ENCODE peak calls at places on chromosome 5, in nine cellular contexts. One of them, this sample, is unnamed.

GRCh38 chr5:171342362-171343111 is 33.5 kb downstream of the TLX3 start:
- ATAC-seq in activated CD4-positive, alpha-beta T cell treated with anti-CD3 and anti-CD28 coated beads for 36 hours: peak; percentile 72
- ATAC-seq in T-helper 17 cell: peak; percentile 70
- ATAC-seq in gastroesophageal sphincter: no peak
- ATAC-seq in left lung: peak; percentile 91
- ATAC-seq in left cardiac atrium: peak; percentile 50
- ATAC-seq in mucosa of descending colon: peak; percentile 66
- ATAC-seq in stimulated activated naive CD8-positive, alpha-beta T cell treated with anti-CD3 and anti-CD28 coated beads, Interleukin-15, amount 100 ng/mL, for 72 hours: peak; percentile 80
- ATAC-seq in activated T-cell treated with anti-CD3 and anti-CD28 coated beads, Interleukin-2, amount 50 U/mL, for 4 hours: peak; percentile 66
- ATAC-seq in this sample: peak; percentile 99

GRCh38 chr5:10913846-10914245 is 152.8 kb upstream of the DAP start:
- ATAC-seq in gastroesophageal sphincter: no peak
- ATAC-seq in stimulated activated naive CD8-positive, alpha-beta T cell treated with anti-CD3 and anti-CD28 coated beads, Interleukin-15, amount 100 ng/mL, for 72 hours: peak; percentile 28
- ATAC-seq in activated T-cell treated with anti-CD3 and anti-CD28 coated beads, Interleukin-2, amount 50 U/mL, for 4 hours: no peak
- ATAC-seq in left lung: peak; percentile 61
- ATAC-seq in mucosa of descending colon: peak; percentile 46
- ATAC-seq in left cardiac atrium: no peak
- ATAC-seq in activated CD4-positive, alpha-beta T cell treated with anti-CD3 and anti-CD28 coated beads for 36 hours: peak; percentile 42
- ATAC-seq in T-helper 17 cell: no peak
- ATAC-seq in this sample: no peak

GRCh38 chr5:38540348-38540747 is 16.1 kb downstream of the LIFR start:
- ATAC-seq in activated T-cell treated with anti-CD3 and anti-CD28 coated beads, Interleukin-2, amount 50 U/mL, for 4 hours: no peak
- ATAC-seq in left lung: peak; percentile 88
- ATAC-seq in left cardiac atrium: peak; percentile 91
- ATAC-seq in stimulated activated naive CD8-positive, alpha-beta T cell treated with anti-CD3 and anti-CD28 coated beads, Interleukin-15, amount 100 ng/mL, for 72 hours: no peak
- ATAC-seq in activated CD4-positive, alpha-beta T cell treated with anti-CD3 and anti-CD28 coated beads for 36 hours: no peak
- ATAC-seq in gastroesophageal sphincter: peak; percentile 41
- ATAC-seq in mucosa of descending colon: no peak
- ATAC-seq in T-helper 17 cell: no peak
- ATAC-seq in this sample: no peak

GRCh38 chr5:77239126-77239741 is 28.8 kb downstream of the PDE8B start:
- ATAC-seq in T-helper 17 cell: no peak
- ATAC-seq in left cardiac atrium: no peak
- ATAC-seq in activated T-cell treated with anti-CD3 and anti-CD28 coated beads, Interleukin-2, amount 50 U/mL, for 4 hours: no peak
- ATAC-seq in left lung: peak; percentile 36
- ATAC-seq in activated CD4-positive, alpha-beta T cell treated with anti-CD3 and anti-CD28 coated beads for 36 hours: no peak
- ATAC-seq in stimulated activated naive CD8-positive, alpha-beta T cell treated with anti-CD3 and anti-CD28 coated beads, Interleukin-15, amount 100 ng/mL, for 72 hours: peak; percentile 45
- ATAC-seq in gastroesophageal sphincter: no peak
- ATAC-seq in mucosa of descending colon: no peak
- ATAC-seq in this sample: peak; percentile 56

GRCh38 chr5:31470608-31471007 is 61.3 kb downstream of the DROSHA start:
- ATAC-seq in stimulated activated naive CD8-positive, alpha-beta T cell treated with anti-CD3 and anti-CD28 coated beads, Interleukin-15, amount 100 ng/mL, for 72 hours: no peak
- ATAC-seq in T-helper 17 cell: no peak
- ATAC-seq in left cardiac atrium: no peak
- ATAC-seq in left lung: peak; percentile 33
- ATAC-seq in activated T-cell treated with anti-CD3 and anti-CD28 coated beads, Interleukin-2, amount 50 U/mL, for 4 hours: no peak
- ATAC-seq in mucosa of descending colon: no peak
- ATAC-seq in activated CD4-positive, alpha-beta T cell treated with anti-CD3 and anti-CD28 coated beads for 36 hours: no peak
- ATAC-seq in gastroesophageal sphincter: peak; percentile 63
- ATAC-seq in this sample: peak; percentile 34

GRCh38 chr5:154829589-154830218 is 20.7 kb downstream of the FAXDC2 start:
- ATAC-seq in mucosa of descending colon: peak; percentile 91
- ATAC-seq in gastroesophageal sphincter: no peak
- ATAC-seq in T-helper 17 cell: peak; percentile 63
- ATAC-seq in left cardiac atrium: peak; percentile 8
- ATAC-seq in stimulated activated naive CD8-positive, alpha-beta T cell treated with anti-CD3 and anti-CD28 coated beads, Interleukin-15, amount 100 ng/mL, for 72 hours: peak; percentile 87
- ATAC-seq in activated CD4-positive, alpha-beta T cell treated with anti-CD3 and anti-CD28 coated beads for 36 hours: peak; percentile 91
- ATAC-seq in activated T-cell treated with anti-CD3 and anti-CD28 coated beads, Interleukin-2, amount 50 U/mL, for 4 hours: peak; percentile 81
- ATAC-seq in left lung: peak; percentile 79
- ATAC-seq in this sample: peak; percentile 18

GRCh38 chr5:61817472-61818326 is 485.6 kb downstream of the ZSWIM6 start:
- ATAC-seq in T-helper 17 cell: no peak
- ATAC-seq in stimulated activated naive CD8-positive, alpha-beta T cell treated with anti-CD3 and anti-CD28 coated beads, Interleukin-15, amount 100 ng/mL, for 72 hours: no peak
- ATAC-seq in left lung: peak; percentile 87
- ATAC-seq in left cardiac atrium: peak; percentile 81
- ATAC-seq in activated T-cell treated with anti-CD3 and anti-CD28 coated beads, Interleukin-2, amount 50 U/mL, for 4 hours: no peak
- ATAC-seq in mucosa of descending colon: peak; percentile 68
- ATAC-seq in gastroesophageal sphincter: no peak
- ATAC-seq in activated CD4-positive, alpha-beta T cell treated with anti-CD3 and anti-CD28 coated beads for 36 hours: no peak
- ATAC-seq in this sample: peak; percentile 97

GRCh38 chr5:555058-555623 is 30.9 kb upstream of the SLC9A3 start:
- ATAC-seq in stimulated activated naive CD8-positive, alpha-beta T cell treated with anti-CD3 and anti-CD28 coated beads, Interleukin-15, amount 100 ng/mL, for 72 hours: peak; percentile 39
- ATAC-seq in activated CD4-positive, alpha-beta T cell treated with anti-CD3 and anti-CD28 coated beads for 36 hours: no peak
- ATAC-seq in left cardiac atrium: no peak
- ATAC-seq in left lung: no peak
- ATAC-seq in T-helper 17 cell: no peak
- ATAC-seq in gastroesophageal sphincter: no peak
- ATAC-seq in activated T-cell treated with anti-CD3 and anti-CD28 coated beads, Interleukin-2, amount 50 U/mL, for 4 hours: no peak
- ATAC-seq in mucosa of descending colon: peak; percentile 30
- ATAC-seq in this sample: no peak

This sample was measured in SK-N-SH treated with all-trans-retinoic acid at 6 μM for 48 hours.